ENCODE peak calls at places on chromosome 22, in four cellular contexts. S is activated CD8-positive, alpha-beta T cell treated with anti-CD3 and anti-CD28 coated beads for 36 hours; V is heart left ventricle; O is lower leg skin. E is an unnamed sample.

GRCh38 chr22:39282642-39283311 is 36.6 kb downstream of the RPL3 start:
- DNase-seq in S (no peak), V (no peak), O (no peak), E (no peak)

GRCh38 chr22:40673017-40673416 is 6.3 kb upstream of the MCHR1 start:
- DNase-seq in S (no peak), V (no peak), O (no peak), E (no peak)

GRCh38 chr22:48689206-48689605 is 1138.5 kb downstream of the BRD1 start:
- DNase-seq in S (no peak), V (no peak), O (no peak), E (no peak)

GRCh38 chr22:26466196-26466595 is 17.4 kb downstream of the HPS4 start:
- DNase-seq in S (no peak), V (no peak), O (no peak), E (no peak)

GRCh38 chr22:45455621-45456020 is 42.1 kb downstream of the RIBC2 start:
- DNase-seq in S (no peak), V (no peak), O (no peak), E (no peak)

GRCh38 chr22:27107824-27108223 is 450.4 kb downstream of the MIAT start:
- DNase-seq in S (no peak), V (peak), O (peak), E (peak)

GRCh38 chr22:25386538-25386884 is 167.1 kb downstream of the CRYBB2 start:
- DNase-seq in S (no peak), V (no peak), O (no peak), E (no peak)

GRCh38 chr22:28741200-28741757 is 341 bp downstream of the CHEK2 start:
- DNase-seq in S (no peak), V (no peak), O (no peak), E (no peak)

GRCh38 chr22:38504731-38505594 is 1.1 kb downstream of the DDX17 start:
- DNase-seq in S (peak), V (peak), O (no peak), E (peak)

GRCh38 chr22:19986410-19987341 is 29.9 kb downstream of the ARVCF start:
- DNase-seq in S (peak), V (peak), O (no peak), E (peak)

GRCh38 chr22:29762263-29762662 is 4.5 kb downstream of the ZMAT5 start:
- DNase-seq in S (no peak), V (no peak), O (no peak), E (no peak)

GRCh38 chr22:20083891-20084546 is 4.0 kb downstream of the DGCR8 start:
- DNase-seq in S (no peak), V (no peak), O (no peak), E (no peak)

GRCh38 chr22:20523118-20523983 is 15.9 kb downstream of the MED15 start:
- DNase-seq in S (peak), V (no peak), O (no peak), E (no peak)

GRCh38 chr22:26431151-26431995 is 2.3 kb downstream of the ASPHD2 start:
- DNase-seq in S (no peak), V (no peak), O (no peak), E (no peak)

GRCh38 chr22:28629420-28630184 is 50.0 kb downstream of the TTC28 start:
- DNase-seq in S (no peak), V (no peak), O (no peak), E (no peak)

GRCh38 chr22:40432625-40433024 is 62.2 kb downstream of the SGSM3 start:
- DNase-seq in S (no peak), V (no peak), O (no peak), E (no peak)

GRCh38 chr22:34973926-34974325 is 92.0 kb upstream of the ISX start:
- DNase-seq in S (no peak), V (no peak), O (no peak), E (no peak)

GRCh38 chr22:43848366-43849171 is 13.7 kb downstream of the SULT4A1 start:
- DNase-seq in S (no peak), V (peak), O (no peak), E (no peak)

GRCh38 chr22:32286290-32286840 is 31.2 kb upstream of the SLC5A4 start:
- DNase-seq in S (no peak), V (no peak), O (no peak), E (no peak)

GRCh38 chr22:20080776-20081654 is 974 bp downstream of the DGCR8 start:
- DNase-seq in S (peak), V (no peak), O (no peak), E (no peak)

GRCh38 chr22:45336971-45337431 is 27.3 kb downstream of the FAM118A start:
- DNase-seq in S (peak), V (peak), O (peak), E (peak)

GRCh38 chr22:44883011-44883421 is 126.8 kb downstream of the PHF21B start:
- DNase-seq in S (no peak), V (no peak), O (no peak), E (no peak)

GRCh38 chr22:20517422-20517821 is 10.0 kb downstream of the MED15 start:
- DNase-seq in S (no peak), V (no peak), O (no peak), E (no peak)

GRCh38 chr22:31287818-31288495 is 4.3 kb downstream of the PIK3IP1 start:
- DNase-seq in S (no peak), V (no peak), O (no peak), E (no peak)

GRCh38 chr22:43213066-43213465 is 26.1 kb upstream of the TTLL12 start:
- DNase-seq in S (no peak), V (no peak), O (no peak), E (no peak)

GRCh38 chr22:33247758-33248157 is 189.6 kb upstream of the SYN3 start:
- DNase-seq in S (no peak), V (no peak), O (no peak), E (no peak)

GRCh38 chr22:48644108-48644507 is 1183.6 kb downstream of the BRD1 start:
- DNase-seq in S (peak), V (peak), O (no peak), E (no peak)

GRCh38 chr22:21650823-21651520 is 8.9 kb downstream of the SDF2L1 start:
- DNase-seq in S (no peak), V (no peak), O (no peak), E (no peak)

GRCh38 chr22:48740086-48740730 is 1087.5 kb downstream of the BRD1 start:
- DNase-seq in S (no peak), V (peak), O (no peak), E (no peak)

GRCh38 chr22:35258144-35258988 is 1.1 kb downstream of the HMGXB4 start:
- DNase-seq in S (peak), V (no peak), O (no peak), E (no peak)

GRCh38 chr22:40621309-40622151 is 15.0 kb downstream of the MRTFA start:
- DNase-seq in S (no peak), V (no peak), O (no peak), E (no peak)

GRCh38 chr22:29477919-29478318 is 2.1 kb upstream of the NEFH start:
- DNase-seq in S (no peak), V (no peak), O (no peak), E (no peak)

GRCh38 chr22:29820941-29821789 is 16.9 kb downstream of the ASCC2 start:
- DNase-seq in S (peak), V (peak), O (peak), E (peak)

GRCh38 chr22:47613606-47614350 is 851.3 kb downstream of the TBC1D22A start:
- DNase-seq in S (no peak), V (no peak), O (no peak), E (no peak)
- TF ChIP-seq CTCF in S (no peak), V (no peak), O (no peak), E (no peak)

GRCh38 chr22:23154461-23154860 is 9.2 kb downstream of the RAB36 start:
- DNase-seq in S (no peak), V (no peak), O (no peak), E (no peak)

GRCh38 chr22:23157560-23158515 is 12.6 kb downstream of the RAB36 start:
- DNase-seq in S (no peak), V (peak), O (no peak), E (no peak)

GRCh38 chr22:23155143-23155542 is 9.9 kb downstream of the RAB36 start:
- DNase-seq in S (no peak), V (no peak), O (no peak), E (no peak)

GRCh38 chr22:23155831-23156230 is 10.6 kb downstream of the RAB36 start:
- DNase-seq in S (no peak), V (no peak), O (no peak), E (no peak)

GRCh38 chr22:23156286-23156685 is 11.0 kb downstream of the RAB36 start:
- DNase-seq in S (no peak), V (peak), O (no peak), E (no peak)
- TF ChIP-seq CTCF in S (no peak), V (no peak), O (no peak), E (no peak)

DNA sequence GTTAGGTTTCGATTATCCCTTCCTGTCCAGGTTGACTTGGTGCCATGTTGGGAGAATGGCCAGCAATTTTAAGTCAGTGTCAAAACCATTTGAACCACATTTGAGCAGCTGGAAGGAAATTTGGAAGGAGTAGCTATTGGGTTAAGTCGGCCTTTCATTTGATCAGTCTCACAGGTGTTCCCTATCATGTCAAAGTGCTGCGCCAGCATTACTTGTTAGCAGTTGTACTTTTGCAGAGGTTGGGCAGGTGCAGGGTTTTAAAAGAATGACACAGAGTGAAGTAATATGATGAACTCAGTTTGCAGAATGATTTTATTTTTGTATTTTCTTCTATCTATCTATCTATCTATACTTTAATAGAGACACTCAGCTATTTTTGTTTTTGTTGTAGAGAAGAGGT is 6.4 kb upstream of the TYMP start:
- DNase-seq in S (no peak), V (no peak), O (no peak), E (no peak)
- TF ChIP-seq CTCF in S (no peak), V (no peak), O (no peak), E (no peak)

GRCh38 chr22:16783930-16784354 is 41.3 kb downstream of the XKR3 start:
- DNase-seq in S (no peak), V (no peak), O (no peak), E (no peak)
- TF ChIP-seq CTCF in S (peak), V (peak), O (no peak), E (no peak)

DNA sequence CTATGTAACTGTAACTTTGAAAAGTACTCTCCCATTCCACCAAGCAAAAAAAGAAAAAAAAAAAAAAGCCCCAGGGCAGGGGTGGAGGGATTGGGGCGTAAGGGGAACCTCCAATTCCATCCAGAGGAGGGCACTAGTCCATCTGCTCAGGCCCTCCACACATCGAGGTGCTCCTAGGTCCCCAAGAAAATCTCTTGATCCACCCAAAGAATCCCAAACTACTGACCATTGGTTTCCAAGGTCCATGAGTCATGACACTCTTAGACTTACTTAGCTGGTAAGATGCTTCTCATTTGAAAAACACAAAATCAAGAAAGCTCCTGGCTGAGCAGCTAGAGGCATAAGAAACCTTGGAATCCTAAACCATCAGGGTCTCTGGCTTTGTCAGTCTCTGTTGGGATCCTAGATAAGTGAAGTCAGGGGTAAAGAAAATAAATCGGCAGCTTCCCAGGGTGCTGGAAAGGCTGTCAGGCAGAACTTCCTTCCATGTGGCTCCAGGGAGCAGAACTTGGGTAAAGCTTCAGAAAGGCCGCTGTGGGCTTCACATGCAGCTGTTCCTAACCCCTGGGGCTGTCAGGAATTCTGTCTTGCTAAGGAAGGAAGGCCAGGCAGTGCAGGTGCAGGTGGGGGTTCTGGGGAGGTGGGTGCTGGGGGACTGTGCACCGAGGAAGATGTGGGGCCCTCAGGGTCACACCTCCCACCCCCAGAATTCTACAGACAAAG is 49.4 kb upstream of the ADA2 start:
- DNase-seq in S (peak), V (no peak), O (no peak), E (no peak)
- TF ChIP-seq CTCF in S (peak), V (peak), O (no peak), E (no peak)

DNA sequence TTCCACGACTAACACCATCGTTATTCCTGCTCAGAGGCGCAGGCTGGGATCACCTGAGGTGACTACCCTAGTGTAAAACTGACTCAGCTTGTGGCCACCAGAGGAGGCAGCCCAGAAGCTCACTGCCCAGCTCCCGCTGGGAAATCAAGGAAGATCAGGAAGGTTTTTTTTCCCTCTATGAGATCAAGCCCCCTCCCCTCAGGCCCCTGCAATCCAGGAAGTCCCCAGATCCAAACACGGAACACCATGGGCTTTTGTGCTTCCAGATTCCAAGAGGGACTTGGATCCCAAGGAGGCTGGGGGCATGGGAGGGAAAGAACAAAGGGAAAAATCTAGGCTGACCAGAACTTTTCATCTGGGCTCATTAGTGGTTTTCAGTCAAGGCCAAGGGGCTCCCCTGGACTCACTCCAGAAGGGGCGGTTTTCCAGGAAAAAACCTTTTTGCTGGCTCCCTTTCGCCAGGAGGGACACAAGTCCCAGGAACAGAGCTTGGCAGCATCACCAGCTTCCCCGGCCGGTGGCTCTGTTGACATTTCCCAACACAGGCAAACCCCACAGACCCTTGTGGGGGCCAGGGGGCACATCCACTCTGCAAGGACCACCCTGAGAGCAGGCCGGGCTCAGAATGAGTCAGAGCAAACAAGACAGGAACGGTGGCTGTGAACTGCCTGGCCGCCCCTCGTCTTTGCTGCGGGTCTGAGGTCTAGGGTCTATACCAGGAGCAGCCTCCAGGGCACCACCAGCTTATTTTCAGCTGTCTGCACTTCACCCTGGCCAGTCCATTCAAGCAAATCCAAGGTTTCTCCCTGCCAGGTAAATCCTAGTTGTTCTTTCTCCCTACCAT is 36.8 kb downstream of the MYH9 start:
- DNase-seq in S (peak), V (no peak), O (no peak), E (no peak)
- TF ChIP-seq CTCF in S (no peak), V (no peak), O (no peak), E (no peak)

GRCh38 chr22:24270556-24271405 is at the start of gene SPECC1L:
- DNase-seq in S (peak), V (peak), O (peak), E (peak)
- TF ChIP-seq CTCF in S (no peak), V (peak), O (no peak), E (peak)

DNA sequence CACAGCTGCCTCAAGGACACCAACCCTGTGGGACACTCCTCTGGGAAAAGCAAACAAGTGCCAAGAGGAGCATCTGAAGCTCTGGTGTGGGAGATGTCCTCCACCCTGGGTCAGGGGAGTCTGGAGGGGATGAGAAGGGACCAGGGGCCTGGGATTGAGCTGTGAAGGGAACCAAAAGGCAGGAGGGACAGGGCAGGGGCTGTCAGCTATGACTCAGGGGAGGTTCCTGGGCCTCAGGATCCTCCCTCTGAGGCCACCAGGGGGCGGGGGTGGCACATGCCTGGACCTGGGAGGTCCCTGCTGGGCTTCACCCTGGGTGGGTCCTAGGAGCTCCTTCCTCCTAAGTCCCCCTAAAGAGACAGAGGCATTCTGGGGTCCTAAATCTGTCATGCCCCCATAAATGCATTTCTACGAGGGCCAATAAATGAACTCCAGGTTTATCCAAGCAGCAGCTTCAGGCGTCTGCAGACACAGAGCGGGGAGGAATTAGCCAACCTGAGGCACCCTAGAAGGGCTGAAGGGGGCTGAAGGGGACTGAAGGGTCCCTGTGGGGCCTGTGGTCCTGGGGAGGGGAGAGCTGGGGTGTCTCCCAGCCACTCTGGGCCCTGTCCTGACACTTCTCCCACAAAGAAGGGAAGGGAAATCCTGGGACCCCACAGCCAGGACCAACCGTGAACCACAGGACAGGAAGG is 31.9 kb upstream of the IGLL5 start:
- DNase-seq in S (peak), V (no peak), O (no peak), E (no peak)
- TF ChIP-seq CTCF in S (peak), V (peak), O (no peak), E (no peak)

DNA sequence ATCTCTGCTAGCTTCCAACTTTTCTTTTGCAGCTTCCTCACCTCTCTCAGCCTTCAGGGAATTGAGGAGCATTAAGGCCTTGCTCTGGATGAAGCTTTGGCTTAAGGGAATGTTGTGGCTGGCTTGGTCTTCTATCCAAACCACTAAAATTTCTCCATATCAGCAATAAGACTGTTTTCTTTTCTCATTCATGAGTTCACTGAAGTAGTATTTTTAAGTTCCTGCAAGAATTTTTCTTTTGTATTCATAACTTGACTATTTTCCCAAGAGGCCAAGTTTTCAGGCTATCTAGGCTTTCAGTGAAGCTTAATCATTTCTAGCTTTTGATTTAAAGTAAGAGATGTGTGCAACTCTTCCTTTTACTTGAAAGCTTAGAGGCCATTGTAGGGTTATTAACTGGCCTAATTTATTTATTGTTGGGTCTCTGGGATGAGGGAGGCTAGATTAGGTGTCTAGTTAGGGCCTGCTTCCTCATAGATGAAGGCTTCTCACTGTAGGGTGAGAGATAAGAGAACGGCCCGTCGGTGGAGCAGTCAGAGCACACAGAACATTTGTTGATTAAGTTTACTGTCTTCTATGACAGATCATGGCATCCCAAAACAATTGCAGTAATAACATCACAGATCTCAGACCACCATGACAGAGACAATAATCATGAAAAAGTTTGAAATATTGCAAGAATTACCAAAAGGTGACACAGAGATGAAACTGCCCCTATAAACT is 33.2 kb downstream of the CSF2RB start:
- DNase-seq in S (no peak), V (no peak), O (no peak), E (no peak)
- TF ChIP-seq CTCF in S (no peak), V (peak), O (no peak), E (no peak)